ENCODE peak calls at places on chromosome X, in eight cellular contexts. D is tibial nerve, L is HFF-Myc, K is GM12865, M is astrocyte of the spinal cord, H is neuronal stem cell, Z is HCT116, G is suprapubic skin. U is an unnamed sample.

GRCh38 chrX:45824471-45824870 is 623.8 kb upstream of the DIPK2B start:
- DNase-seq in D (no peak), L (peak), K (peak), M (peak), H (no peak), Z (peak), G (no peak), U (no peak)

GRCh38 chrX:37599735-37600134 is 28.3 kb downstream of the LANCL3 start:
- DNase-seq in D (no peak), L (no peak), K (no peak), M (no peak), H (no peak), Z (no peak), G (no peak), U (no peak)

GRCh38 chrX:22345884-22346283 is 73.2 kb downstream of the CBLL2 start:
- DNase-seq in D (no peak), L (no peak), K (peak), M (peak), H (no peak), Z (no peak), G (no peak), U (no peak)

GRCh38 chrX:77087529-77088169 is 359.5 kb upstream of the FGF16 start:
- DNase-seq in D (peak), L (no peak), K (no peak), M (peak), H (no peak), Z (no peak), G (no peak), U (no peak)

GRCh38 chrX:1440506-1440905 is 12.2 kb downstream of the ASMTL start:
- DNase-seq in D (no peak), L (no peak), K (no peak), M (no peak), H (no peak), Z (no peak), G (peak), U (peak)

GRCh38 chrX:150872773-150873336 is 25.6 kb downstream of the CD99L2 start:
- DNase-seq in D (no peak), L (no peak), K (no peak), M (no peak), H (no peak), Z (no peak), G (no peak), U (no peak)

GRCh38 chrX:45134303-45134702 is 66.4 kb downstream of the DIPK2B start:
- DNase-seq in D (no peak), L (no peak), K (no peak), M (no peak), H (no peak), Z (no peak), G (no peak), U (no peak)

GRCh38 chrX:120457766-120458180 is 11.3 kb downstream of the LAMP2 start:
- DNase-seq in D (no peak), L (peak), K (peak), M (peak), H (no peak), Z (no peak), G (no peak), U (no peak)

GRCh38 chrX:18927558-18927957 is 56.4 kb downstream of the PHKA2 start:
- DNase-seq in D (no peak), L (no peak), K (no peak), M (no peak), H (no peak), Z (no peak), G (no peak), U (no peak)

GRCh38 chrX:85964744-85965143 is 82.6 kb downstream of the CHM start:
- DNase-seq in D (no peak), L (no peak), K (no peak), M (no peak), H (no peak), Z (no peak), G (no peak), U (no peak)

GRCh38 chrX:96576358-96576757 is 108.3 kb upstream of the DIAPH2 start:
- DNase-seq in D (no peak), L (no peak), K (no peak), M (no peak), H (no peak), Z (no peak), G (no peak), U (no peak)

GRCh38 chrX:68989865-68990606 is 161.2 kb downstream of the EFNB1 start:
- DNase-seq in D (no peak), L (no peak), K (no peak), M (peak), H (peak), Z (no peak), G (no peak), U (no peak)

GRCh38 chrX:40420899-40421729 is 159.7 kb upstream of the ATP6AP2 start:
- DNase-seq in D (no peak), L (no peak), K (peak), M (peak), H (no peak), Z (no peak), G (no peak), U (no peak)

GRCh38 chrX:101219840-101220191 is 230 bp downstream of the DRP2 start:
- DNase-seq in D (no peak), L (no peak), K (no peak), M (peak), H (no peak), Z (no peak), G (no peak), U (no peak)

GRCh38 chrX:155968106-155968714 is 29.3 kb upstream of the IL9R start:
- DNase-seq in D (no peak), L (no peak), K (peak), M (no peak), H (no peak), Z (no peak), G (no peak), U (no peak)

GRCh38 chrX:24426340-24426913 is 38.7 kb upstream of the PDK3 start:
- DNase-seq in D (no peak), L (no peak), K (peak), M (peak), H (no peak), Z (no peak), G (no peak), U (no peak)

GRCh38 chrX:136147966-136148365 is 633 bp downstream of the FHL1 start:
- DNase-seq in D (no peak), L (no peak), K (no peak), M (no peak), H (no peak), Z (no peak), G (no peak), U (no peak)

GRCh38 chrX:45164021-45164621 is 36.6 kb downstream of the DIPK2B start:
- DNase-seq in D (no peak), L (no peak), K (no peak), M (no peak), H (no peak), Z (no peak), G (no peak), U (no peak)

GRCh38 chrX:8868070-8868795 is 67.0 kb upstream of the FAM9A start:
- DNase-seq in D (no peak), L (peak), K (no peak), M (peak), H (no peak), Z (no peak), G (no peak), U (no peak)

GRCh38 chrX:66728818-66729271 is 90.0 kb upstream of the EDA2R start:
- DNase-seq in D (peak), L (peak), K (peak), M (peak), H (peak), Z (no peak), G (no peak), U (peak)

GRCh38 chrX:153983321-153983729 is 10.8 kb downstream of the TMEM187 start:
- DNase-seq in D (no peak), L (no peak), K (no peak), M (no peak), H (no peak), Z (no peak), G (no peak), U (peak)

GRCh38 chrX:153981771-153982533 is 9.4 kb downstream of the TMEM187 start:
- DNase-seq in D (peak), L (no peak), K (no peak), M (peak), H (no peak), Z (no peak), G (no peak), U (peak)

GRCh38 chrX:153984351-153985178 is 12.0 kb downstream of the TMEM187 start:
- DNase-seq in D (no peak), L (no peak), K (peak), M (no peak), H (no peak), Z (no peak), G (no peak), U (peak)

DNA sequence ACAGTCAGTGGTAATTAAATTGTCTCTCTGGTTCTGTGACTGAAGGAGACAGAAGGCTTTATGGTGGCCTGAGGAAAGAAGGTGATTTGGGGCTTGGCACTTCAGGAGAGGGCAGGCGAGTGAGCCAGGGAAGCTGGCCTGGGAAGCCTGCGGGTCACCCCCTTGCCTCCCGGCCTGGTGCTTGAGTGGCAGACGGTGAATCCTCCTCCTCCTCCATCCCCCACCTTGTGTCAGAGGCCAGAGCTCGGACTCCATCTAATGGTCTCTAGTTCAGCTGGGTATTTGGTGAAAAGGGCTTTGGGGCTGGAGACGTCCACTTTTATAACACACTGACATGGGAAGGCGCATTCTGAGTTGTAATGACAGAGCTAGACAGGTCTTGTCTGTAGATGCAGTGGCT is 8.7 kb downstream of the TMEM187 start:
- DNase-seq in D (no peak), L (no peak), K (no peak), M (no peak), H (no peak), Z (no peak), G (no peak), U (peak)
- H3K4me3 ChIP-seq in D (no peak), L (no peak), K (no peak), M (no peak), H (no peak), Z (no peak), G (no peak), U (no peak)

GRCh38 chrX:16807976-16808542 is 21.8 kb downstream of the TXLNG start:
- DNase-seq in D (no peak), L (no peak), K (no peak), M (peak), H (no peak), Z (no peak), G (no peak), U (no peak)
- H3K4me3 ChIP-seq in D (peak), L (peak), K (no peak), M (peak), H (no peak), Z (no peak), G (no peak), U (peak)

GRCh38 chrX:373641-374471 is 12.9 kb downstream of the PPP2R3B start:
- DNase-seq in D (no peak), L (no peak), K (no peak), M (peak), H (peak), Z (no peak), G (no peak), U (peak)
- H3K4me3 ChIP-seq in D (peak), L (peak), K (no peak), M (peak), H (peak), Z (no peak), G (peak), U (peak)

GRCh38 chrX:103607385-103608304 is at the start of gene TCEAL3:
- DNase-seq in D (peak), L (no peak), K (peak), M (peak), H (peak), Z (no peak), G (peak), U (peak)
- H3K4me3 ChIP-seq in D (peak), L (peak), K (peak), M (peak), H (peak), Z (no peak), G (peak), U (peak)

GRCh38 chrX:153924149-153924861 is 1.8 kb downstream of the ARHGAP4 start:
- DNase-seq in D (no peak), L (no peak), K (peak), M (peak), H (no peak), Z (no peak), G (no peak), U (peak)
- H3K4me3 ChIP-seq in D (peak), L (no peak), K (peak), M (no peak), H (no peak), Z (no peak), G (no peak), U (peak)

DNA sequence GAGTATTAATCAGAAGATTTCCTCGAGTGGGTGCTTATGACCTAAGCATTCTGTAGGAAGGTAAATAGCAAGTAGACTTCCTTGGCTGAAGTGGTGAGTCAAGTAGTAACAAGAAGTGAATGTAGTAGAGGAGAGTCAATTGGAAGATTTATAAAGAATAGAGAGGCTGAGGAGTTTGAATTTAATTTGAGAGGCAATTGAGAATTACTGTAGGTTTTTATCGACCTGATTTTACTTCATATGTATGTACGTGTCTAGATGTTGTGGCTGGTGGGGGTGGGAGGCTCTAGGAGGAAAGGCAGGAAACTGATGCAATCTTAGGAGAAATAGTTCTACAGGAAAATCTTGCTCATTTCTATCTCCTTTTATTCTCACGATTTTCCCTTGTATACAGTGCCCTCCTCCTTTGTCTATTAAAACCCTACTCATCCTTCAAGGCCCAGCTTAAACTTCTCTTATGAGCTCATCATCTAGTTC is 8.7 kb downstream of the OGT start:
- DNase-seq in D (no peak), L (no peak), K (no peak), M (peak), H (no peak), Z (no peak), G (no peak), U (no peak)
- H3K4me3 ChIP-seq in D (no peak), L (no peak), K (peak), M (no peak), H (no peak), Z (no peak), G (no peak), U (no peak)

U was measured in spleen.